ENCODE peak calls at places on chromosome 13, in ten cellular contexts. J is stimulated activated CD4-positive, alpha-beta T cell treated with anti-CD3 and anti-CD28 coated beads, Interleukin-15, amount 100 ng/mL, for 1 hour; Z is retinal pigment epithelial cell; Y is OCI-M1; O is renal cortical epithelial cell; U is T1000; S is GM23338; H is neural progenitor cell; G is H9; R is naive thymus-derived CD8-positive, alpha-beta T cell. K is an unnamed sample.

GRCh38 chr13:53012707-53013106 is 15.9 kb upstream of the OLFM4 start:
- DNase-seq in Y (peak), S (no peak), O (no peak), J (no peak), Z (no peak), R (no peak), U (no peak), G (no peak), H (no peak), K (no peak)

GRCh38 chr13:47216176-47216822 is 319.4 kb upstream of the HTR2A start:
- DNase-seq in O (peak), R (no peak), H (no peak), Y (no peak), U (no peak), G (no peak), J (no peak), Z (no peak), S (no peak), K (no peak)

GRCh38 chr13:22926176-22927007 is 254.4 kb upstream of the SGCG start:
- DNase-seq in G (peak), S (peak), Y (peak), H (peak), O (peak), Z (no peak), J (no peak), U (no peak), R (no peak), K (peak)

GRCh38 chr13:108190897-108191296 is 24.4 kb downstream of the LIG4 start:
- DNase-seq in H (no peak), G (no peak), J (no peak), Y (no peak), O (no peak), S (no peak), Z (no peak), U (no peak), R (no peak), K (no peak)

GRCh38 chr13:43036386-43037220 is 13.2 kb downstream of the DNAJC15 start:
- DNase-seq in R (no peak), Z (no peak), S (peak), H (no peak), J (no peak), Y (no peak), U (no peak), O (no peak), G (peak), K (no peak)

GRCh38 chr13:110961959-110962358 is 47.1 kb upstream of the ANKRD10 start:
- DNase-seq in H (no peak), S (no peak), O (no peak), G (no peak), J (no peak), Y (peak), U (no peak), Z (no peak), R (no peak), K (no peak)

GRCh38 chr13:44088409-44088808 is 208.7 kb downstream of the LACC1 start:
- DNase-seq in J (no peak), H (no peak), R (no peak), S (no peak), O (no peak), Z (no peak), G (no peak), Y (no peak), U (no peak), K (no peak)

GRCh38 chr13:98977568-98978270 is at the start of gene DOCK9:
- DNase-seq in O (peak), R (no peak), G (peak), Z (peak), H (peak), Y (no peak), U (no peak), J (no peak), S (peak), K (peak)

GRCh38 chr13:24688111-24688510 is 7.9 kb downstream of the ATP12A start:
- DNase-seq in G (no peak), H (no peak), U (no peak), O (no peak), Y (no peak), S (no peak), J (no peak), Z (no peak), R (no peak), K (no peak)

GRCh38 chr13:87129602-87130300 is 541.4 kb upstream of the SLITRK5 start:
- DNase-seq in G (no peak), S (no peak), J (no peak), U (no peak), H (no peak), Z (no peak), R (no peak), Y (peak), O (peak), K (no peak)

GRCh38 chr13:104106705-104107393 is 1040.6 kb upstream of the SLC10A2 start:
- DNase-seq in H (no peak), Z (peak), Y (no peak), G (no peak), U (no peak), J (no peak), S (peak), O (peak), R (no peak), K (peak)

GRCh38 chr13:76875256-76875655 is 10.9 kb downstream of the KCTD12 start:
- DNase-seq in Y (no peak), H (no peak), S (no peak), G (no peak), Z (no peak), J (no peak), U (no peak), R (no peak), O (no peak), K (no peak)

GRCh38 chr13:112879283-112879833 is 89.7 kb upstream of the MCF2L start:
- DNase-seq in G (no peak), S (no peak), O (no peak), H (no peak), Z (no peak), R (no peak), Y (no peak), U (no peak), J (no peak), K (no peak)

GRCh38 chr13:77026255-77026782 is 640 bp downstream of the FBXL3 start:
- DNase-seq in H (peak), Z (no peak), J (peak), U (no peak), O (peak), G (peak), R (peak), S (peak), Y (peak), K (peak)

GRCh38 chr13:27968316-27969072 is 621 bp downstream of the CDX2 start:
- DNase-seq in G (peak), S (peak), O (no peak), R (no peak), Z (no peak), H (peak), U (no peak), J (no peak), Y (no peak), K (no peak)

GRCh38 chr13:21752501-21752900 is 81.6 kb downstream of the FGF9 start:
- DNase-seq in Y (no peak), U (no peak), G (no peak), R (no peak), H (no peak), S (no peak), J (no peak), O (no peak), Z (no peak), K (no peak)

GRCh38 chr13:110468986-110469495 is 92.5 kb downstream of the RAB20 start:
- DNase-seq in H (no peak), S (no peak), O (no peak), U (no peak), Z (no peak), R (no peak), Y (no peak), G (no peak), J (no peak), K (no peak)

GRCh38 chr13:106499905-106500304 is 35.6 kb downstream of the EFNB2 start:
- DNase-seq in G (no peak), U (no peak), S (no peak), J (no peak), R (no peak), H (no peak), Z (no peak), Y (peak), O (no peak), K (no peak)

GRCh38 chr13:30141773-30142501 is 165.4 kb downstream of the KATNAL1 start:
- DNase-seq in U (no peak), R (no peak), H (no peak), J (no peak), Z (no peak), G (no peak), S (no peak), O (no peak), Y (no peak), K (no peak)

GRCh38 chr13:94362411-94362909 is 117.0 kb downstream of the DCT start:
- DNase-seq in S (peak), U (peak), Z (peak), H (peak), Y (peak), J (peak), R (peak), G (peak), O (peak), K (peak)

K was measured in iPS-NIHi11.